ENCODE peak calls at places on chromosomes 13 and 19, in six cellular contexts. One of them, this sample, is unnamed.

GRCh38 chr19:50039968-50040367 is 14.2 kb downstream of the ZNF473 start:
- DNase-seq in K562: no peak
- DNase-seq in HepG2: peak; percentile 44
- DNase-seq in GM12878: no peak
- DNase-seq in HCT116: no peak
- DNase-seq in H1: no peak
- DNase-seq in this sample: no peak

GRCh38 chr19:36169084-36169760 is 17.0 kb upstream of the COX7A1 start:
- DNase-seq in K562: no peak
- DNase-seq in HepG2: no peak
- DNase-seq in GM12878: no peak
- DNase-seq in HCT116: no peak
- DNase-seq in H1: no peak
- DNase-seq in this sample: no peak

GRCh38 chr13:75841905-75842304 is 205.8 kb downstream of the LMO7 start:
- DNase-seq in K562: no peak
- DNase-seq in HepG2: no peak
- DNase-seq in GM12878: no peak
- DNase-seq in HCT116: no peak
- DNase-seq in H1: no peak
- DNase-seq in this sample: no peak

GRCh38 chr13:48567521-48568331 is 34.8 kb upstream of the RCBTB2 start:
- DNase-seq in K562: no peak
- DNase-seq in HepG2: peak; percentile 70
- DNase-seq in GM12878: no peak
- DNase-seq in HCT116: no peak
- DNase-seq in H1: no peak
- DNase-seq in this sample: no peak

GRCh38 chr19:55106591-55106990 is 10.8 kb downstream of the PPP1R12C start:
- DNase-seq in K562: no peak
- DNase-seq in HepG2: no peak
- DNase-seq in GM12878: no peak
- DNase-seq in HCT116: no peak
- DNase-seq in H1: no peak
- DNase-seq in this sample: no peak

GRCh38 chr19:12111176-12111575 is 29.0 kb downstream of the ZNF20 start:
- DNase-seq in K562: no peak
- DNase-seq in HepG2: no peak
- DNase-seq in GM12878: no peak
- DNase-seq in HCT116: no peak
- DNase-seq in H1: no peak
- DNase-seq in this sample: no peak

GRCh38 chr19:43538922-43539321 is 5.9 kb downstream of the ZNF575 start:
- DNase-seq in K562: no peak
- DNase-seq in HepG2: no peak
- DNase-seq in GM12878: no peak
- DNase-seq in HCT116: no peak
- DNase-seq in H1: no peak
- DNase-seq in this sample: no peak

GRCh38 chr13:57865600-57866294 is 234.2 kb downstream of the PCDH17 start:
- DNase-seq in K562: no peak
- DNase-seq in HepG2: no peak
- DNase-seq in GM12878: no peak
- DNase-seq in HCT116: no peak
- DNase-seq in H1: no peak
- DNase-seq in this sample: no peak

GRCh38 chr13:95217920-95218830 is 83.1 kb downstream of the ABCC4 start:
- DNase-seq in K562: no peak
- DNase-seq in HepG2: no peak
- DNase-seq in GM12878: no peak
- DNase-seq in HCT116: no peak
- DNase-seq in H1: no peak
- DNase-seq in this sample: no peak

GRCh38 chr19:29567366-29567915 is 38.6 kb upstream of the POP4 start:
- DNase-seq in K562: no peak
- DNase-seq in HepG2: no peak
- DNase-seq in GM12878: no peak
- DNase-seq in HCT116: no peak
- DNase-seq in H1: no peak
- DNase-seq in this sample: no peak

GRCh38 chr19:35768082-35768421 is 7.3 kb upstream of the ARHGAP33 start:
- DNase-seq in K562: no peak
- DNase-seq in HepG2: no peak
- DNase-seq in GM12878: no peak
- DNase-seq in HCT116: no peak
- DNase-seq in H1: no peak
- DNase-seq in this sample: no peak

GRCh38 chr19:16957151-16957662 is 68.4 kb downstream of the F2RL3 start:
- DNase-seq in K562: no peak
- DNase-seq in HepG2: no peak
- DNase-seq in GM12878: no peak
- DNase-seq in HCT116: no peak
- DNase-seq in H1: no peak
- DNase-seq in this sample: no peak

GRCh38 chr19:2722541-2723344 is 1.6 kb upstream of the DIRAS1 start:
- DNase-seq in K562: peak; percentile 65
- DNase-seq in HepG2: no peak
- DNase-seq in GM12878: no peak
- DNase-seq in HCT116: no peak
- DNase-seq in H1: no peak
- DNase-seq in this sample: no peak

GRCh38 chr13:75876371-75877050 is 240.4 kb downstream of the LMO7 start:
- DNase-seq in K562: peak; percentile 52
- DNase-seq in HepG2: peak; percentile 46
- DNase-seq in GM12878: peak; percentile 23
- DNase-seq in HCT116: peak; percentile 60
- DNase-seq in H1: peak; percentile 27
- DNase-seq in this sample: peak; percentile 63

GRCh38 chr13:33543631-33544030 is 258.1 kb upstream of the STARD13 start:
- DNase-seq in K562: no peak
- DNase-seq in HepG2: no peak
- DNase-seq in GM12878: no peak
- DNase-seq in HCT116: no peak
- DNase-seq in H1: no peak
- DNase-seq in this sample: no peak

GRCh38 chr13:51759240-51759639 is 44.7 kb downstream of the DHRS12 start:
- DNase-seq in K562: no peak
- DNase-seq in HepG2: no peak
- DNase-seq in GM12878: no peak
- DNase-seq in HCT116: no peak
- DNase-seq in H1: no peak
- DNase-seq in this sample: no peak
- TF ChIP-seq ZNF274 in K562: no peak
- TF ChIP-seq ZNF274 in HepG2: no peak
- TF ChIP-seq ZNF274 in GM12878: no peak
- TF ChIP-seq ZNF274 in HCT116: no peak
- TF ChIP-seq ZNF274 in H1: no peak
- TF ChIP-seq ZNF274 in this sample: no peak

GRCh38 chr13:26300140-26300539 is 46.2 kb downstream of the CDK8 start:
- DNase-seq in K562: no peak
- DNase-seq in HepG2: no peak
- DNase-seq in GM12878: no peak
- DNase-seq in HCT116: peak; percentile 19
- DNase-seq in H1: no peak
- DNase-seq in this sample: no peak
- TF ChIP-seq ZNF274 in K562: no peak
- TF ChIP-seq ZNF274 in HepG2: no peak
- TF ChIP-seq ZNF274 in GM12878: no peak
- TF ChIP-seq ZNF274 in HCT116: no peak
- TF ChIP-seq ZNF274 in H1: no peak
- TF ChIP-seq ZNF274 in this sample: no peak

DNA sequence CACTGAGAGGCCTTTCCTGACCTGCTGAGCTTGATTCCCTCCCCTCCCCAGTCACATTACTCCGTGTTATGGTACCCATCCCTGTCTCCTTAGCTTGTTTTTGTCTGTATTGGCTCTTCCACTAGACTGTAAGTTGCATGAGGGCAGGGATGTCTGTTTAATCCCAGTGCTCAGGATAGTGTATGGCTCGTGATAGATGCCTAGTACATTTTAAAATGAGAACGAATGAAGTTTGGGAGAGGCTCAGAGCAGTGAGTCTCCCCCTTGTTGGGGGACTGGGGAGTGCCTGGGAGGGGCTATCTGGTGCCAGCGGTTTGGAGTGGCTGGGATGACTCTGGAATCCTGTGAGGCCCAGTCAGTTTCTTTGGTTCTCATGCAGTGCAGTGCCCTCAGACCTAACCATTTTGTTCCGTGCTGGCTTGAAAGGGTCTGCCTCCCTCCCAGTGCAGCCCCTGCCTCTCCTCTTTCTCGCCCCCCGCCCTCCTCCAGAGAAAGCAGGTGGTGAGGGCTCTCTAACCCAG is 35.5 kb downstream of the ACTN4 start:
- DNase-seq in K562: no peak
- DNase-seq in HepG2: no peak
- DNase-seq in GM12878: no peak
- DNase-seq in HCT116: no peak
- DNase-seq in H1: no peak
- DNase-seq in this sample: no peak
- TF ChIP-seq ZNF274 in K562: no peak
- TF ChIP-seq ZNF274 in HepG2: no peak
- TF ChIP-seq ZNF274 in GM12878: no peak
- TF ChIP-seq ZNF274 in HCT116: no peak
- TF ChIP-seq ZNF274 in H1: no peak
- TF ChIP-seq ZNF274 in this sample: no peak

DNA sequence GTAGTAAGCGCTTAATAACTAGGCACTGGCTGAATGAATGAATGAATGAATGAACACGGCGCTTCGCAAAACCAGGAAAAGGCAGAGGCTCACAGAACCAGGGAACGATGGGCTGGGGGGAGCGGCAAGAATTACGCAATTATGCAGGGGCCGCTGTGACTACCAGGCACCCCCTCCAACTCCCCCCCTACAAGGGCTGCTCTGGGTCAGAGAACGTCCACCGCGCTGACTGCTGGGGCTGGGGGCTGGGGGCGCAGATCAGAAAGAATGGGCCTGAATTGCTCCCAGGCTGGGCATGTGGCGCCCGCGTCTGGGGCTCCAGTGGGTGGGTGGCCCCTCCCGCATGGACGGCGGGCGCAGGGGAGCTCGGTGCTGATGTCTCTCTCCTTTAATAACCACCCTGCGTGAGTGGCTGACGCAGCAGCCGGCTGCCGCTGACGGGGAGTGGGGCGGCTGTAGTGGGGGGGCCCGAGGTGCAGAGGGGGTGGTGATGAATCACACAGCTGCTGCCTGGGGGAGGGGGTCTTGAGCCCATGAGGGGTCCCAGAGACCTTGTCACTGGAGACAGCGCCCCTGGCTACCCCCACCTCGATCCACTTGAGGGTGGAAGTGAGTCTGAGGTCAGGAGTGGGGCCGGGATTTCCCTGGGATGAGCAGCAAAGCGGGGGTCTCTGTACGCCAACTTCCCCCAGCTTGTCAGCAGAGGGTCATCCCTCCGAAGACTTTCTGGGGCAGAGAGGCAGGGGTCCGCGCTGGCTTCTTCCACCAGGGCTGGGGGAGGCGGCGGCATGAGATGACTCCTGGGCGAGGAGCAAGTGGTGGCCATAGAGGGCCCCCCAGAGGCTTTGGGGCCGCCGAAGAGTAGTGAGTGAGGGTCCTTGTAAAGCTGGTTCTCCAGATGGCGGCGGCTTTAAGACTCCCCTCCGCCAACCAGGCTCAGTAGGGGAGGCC is 1.4 kb upstream of the CIRBP start:
- DNase-seq in K562: no peak
- DNase-seq in HepG2: no peak
- DNase-seq in GM12878: no peak
- DNase-seq in HCT116: no peak
- DNase-seq in H1: no peak
- DNase-seq in this sample: no peak
- TF ChIP-seq ZNF274 in K562: no peak
- TF ChIP-seq ZNF274 in HepG2: no peak
- TF ChIP-seq ZNF274 in GM12878: no peak
- TF ChIP-seq ZNF274 in HCT116: no peak
- TF ChIP-seq ZNF274 in H1: no peak
- TF ChIP-seq ZNF274 in this sample: no peak

GRCh38 chr13:31172001-31172400 is 10.3 kb upstream of the HSPH1 start:
- DNase-seq in K562: no peak
- DNase-seq in HepG2: no peak
- DNase-seq in GM12878: no peak
- DNase-seq in HCT116: no peak
- DNase-seq in H1: no peak
- DNase-seq in this sample: no peak
- TF ChIP-seq ZNF274 in K562: no peak
- TF ChIP-seq ZNF274 in HepG2: no peak
- TF ChIP-seq ZNF274 in GM12878: no peak
- TF ChIP-seq ZNF274 in HCT116: no peak
- TF ChIP-seq ZNF274 in H1: no peak
- TF ChIP-seq ZNF274 in this sample: no peak

GRCh38 chr13:85265296-85265695 is 533.9 kb downstream of the SLITRK6 start:
- DNase-seq in K562: no peak
- DNase-seq in HepG2: no peak
- DNase-seq in GM12878: no peak
- DNase-seq in HCT116: no peak
- DNase-seq in H1: no peak
- DNase-seq in this sample: no peak

GRCh38 chr13:85261757-85262346 is 537.4 kb downstream of the SLITRK6 start:
- DNase-seq in K562: no peak
- DNase-seq in HepG2: peak; percentile 3
- DNase-seq in GM12878: no peak
- DNase-seq in HCT116: no peak
- DNase-seq in H1: no peak
- DNase-seq in this sample: no peak

GRCh38 chr13:85266771-85267170 is 532.4 kb downstream of the SLITRK6 start:
- DNase-seq in K562: no peak
- DNase-seq in HepG2: no peak
- DNase-seq in GM12878: no peak
- DNase-seq in HCT116: no peak
- DNase-seq in H1: no peak
- DNase-seq in this sample: no peak

GRCh38 chr13:85260896-85261295 is 538.3 kb downstream of the SLITRK6 start:
- DNase-seq in K562: no peak
- DNase-seq in HepG2: no peak
- DNase-seq in GM12878: no peak
- DNase-seq in HCT116: no peak
- DNase-seq in H1: no peak
- DNase-seq in this sample: no peak

DNA sequence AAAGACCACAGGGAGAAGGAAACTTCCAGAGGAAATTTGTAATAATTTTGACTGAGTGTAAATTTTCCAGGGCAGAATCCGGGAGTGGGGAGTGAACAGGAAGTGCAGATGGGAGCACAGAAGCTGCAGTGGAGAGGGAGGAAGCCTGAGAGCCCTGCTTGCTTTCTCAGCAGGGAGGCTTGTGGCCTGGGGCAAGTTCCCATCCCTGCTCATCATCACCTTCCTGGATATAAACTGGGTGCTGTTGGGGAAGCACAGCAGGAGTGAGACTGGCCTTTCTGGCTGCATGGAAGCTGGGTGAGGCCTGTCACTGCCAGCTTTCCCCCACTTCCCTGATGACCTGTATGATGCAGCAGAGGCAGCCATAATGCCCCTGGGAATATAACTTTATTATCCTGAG is 532.9 kb downstream of the SLITRK6 start:
- DNase-seq in K562: no peak
- DNase-seq in HepG2: no peak
- DNase-seq in GM12878: no peak
- DNase-seq in HCT116: no peak
- DNase-seq in H1: no peak
- DNase-seq in this sample: no peak
- TF ChIP-seq ZNF274 in K562: no peak
- TF ChIP-seq ZNF274 in HepG2: no peak
- TF ChIP-seq ZNF274 in GM12878: no peak
- TF ChIP-seq ZNF274 in HCT116: no peak
- TF ChIP-seq ZNF274 in H1: no peak
- TF ChIP-seq ZNF274 in this sample: no peak